ENCODE peak calls at places on chromosomes 13 and 19, in four cellular contexts. M is progenitor cell of endocrine pancreas, A is AG09319, H is transverse colon. V is an unnamed sample.

GRCh38 chr13:29875646-29876045 is 25.2 kb upstream of the UBL3 start:
- DNase-seq in M (no peak), H (no peak), A (no peak), V (no peak)

GRCh38 chr13:99151516-99151915 is 49.1 kb upstream of the UBAC2 start:
- DNase-seq in A (no peak), M (no peak), H (no peak), V (no peak)

GRCh38 chr13:24995225-24995804 is 100.6 kb upstream of the PABPC3 start:
- DNase-seq in H (peak), A (peak), M (peak), V (peak)

GRCh38 chr19:12784394-12784870 is 6.9 kb upstream of the JUNB start:
- DNase-seq in H (no peak), A (no peak), M (no peak), V (peak)

GRCh38 chr19:2333027-2333806 is 4.7 kb downstream of the SPPL2B start:
- DNase-seq in M (no peak), A (no peak), H (peak), V (no peak)

GRCh38 chr19:29194658-29195057 is 18.3 kb downstream of the UQCRFS1 start:
- DNase-seq in A (no peak), H (no peak), M (no peak), V (no peak)

GRCh38 chr19:35048911-35049411 is 7.4 kb downstream of the HPN start:
- DNase-seq in H (no peak), M (no peak), A (no peak), V (no peak)

GRCh38 chr19:21698215-21698614 is 69.2 kb downstream of the ZNF100 start:
- DNase-seq in H (no peak), A (no peak), M (no peak), V (no peak)

GRCh38 chr19:43699506-43700367 is 16.1 kb upstream of the IRGC start:
- DNase-seq in A (no peak), H (peak), M (peak), V (no peak)

GRCh38 chr13:98068511-98068910 is 74.4 kb upstream of the FARP1 start:
- DNase-seq in H (no peak), A (no peak), M (no peak), V (peak)

GRCh38 chr19:3125900-3126524 is 9.8 kb upstream of the GNA15 start:
- DNase-seq in H (peak), A (no peak), M (peak), V (peak)

GRCh38 chr19:30226464-30227070 is 145.6 kb upstream of the ZNF536 start:
- DNase-seq in A (no peak), H (peak), M (no peak), V (no peak)

GRCh38 chr19:30577551-30578090 is 205.4 kb downstream of the ZNF536 start:
- DNase-seq in H (no peak), A (no peak), M (no peak), V (no peak)